ENCODE peak calls at places on chromosomes 2 and 18, in nine cellular contexts. One of them, this sample, is unnamed.

GRCh38 chr2:8684885-8685696 is 3.2 kb downstream of the ID2 start:
- DNase-seq in CD8-positive, alpha-beta T cell: peak; percentile 41
- DNase-seq in fibroblast of lung: peak; percentile 15
- DNase-seq in tibial artery: peak; percentile 89
- DNase-seq in HCT116: peak; percentile 45
- DNase-seq in lower lobe of right lung: peak; percentile 79
- DNase-seq in prostate gland: peak; percentile 58
- DNase-seq in A549: peak; percentile 38
- DNase-seq in IMR-90: peak; percentile 52
- DNase-seq in this sample: peak; percentile 78

GRCh38 chr2:218802595-218802994 is 20.6 kb downstream of the CYP27A1 start:
- DNase-seq in HCT116: no peak
- DNase-seq in lower lobe of right lung: no peak
- DNase-seq in prostate gland: no peak
- DNase-seq in A549: no peak
- DNase-seq in tibial artery: no peak
- DNase-seq in CD8-positive, alpha-beta T cell: no peak
- DNase-seq in fibroblast of lung: no peak
- DNase-seq in IMR-90: no peak
- DNase-seq in this sample: no peak

GRCh38 chr2:55943466-55943865 is 19.9 kb upstream of the EFEMP1 start:
- DNase-seq in lower lobe of right lung: no peak
- DNase-seq in A549: no peak
- DNase-seq in fibroblast of lung: no peak
- DNase-seq in CD8-positive, alpha-beta T cell: no peak
- DNase-seq in HCT116: no peak
- DNase-seq in tibial artery: no peak
- DNase-seq in prostate gland: no peak
- DNase-seq in IMR-90: no peak
- DNase-seq in this sample: no peak

GRCh38 chr2:29810956-29811355 is 110.4 kb downstream of the ALK start:
- DNase-seq in IMR-90: no peak
- DNase-seq in A549: no peak
- DNase-seq in prostate gland: no peak
- DNase-seq in HCT116: no peak
- DNase-seq in fibroblast of lung: no peak
- DNase-seq in lower lobe of right lung: no peak
- DNase-seq in CD8-positive, alpha-beta T cell: no peak
- DNase-seq in tibial artery: no peak
- DNase-seq in this sample: no peak

GRCh38 chr2:222362336-222362735 is 62.0 kb upstream of the SGPP2 start:
- DNase-seq in IMR-90: no peak
- DNase-seq in fibroblast of lung: no peak
- DNase-seq in prostate gland: no peak
- DNase-seq in HCT116: no peak
- DNase-seq in tibial artery: no peak
- DNase-seq in lower lobe of right lung: no peak
- DNase-seq in A549: no peak
- DNase-seq in CD8-positive, alpha-beta T cell: no peak
- DNase-seq in this sample: no peak

GRCh38 chr2:201260302-201260800 is at the start of gene CASP8:
- DNase-seq in prostate gland: no peak
- DNase-seq in CD8-positive, alpha-beta T cell: peak; percentile 69
- DNase-seq in HCT116: no peak
- DNase-seq in tibial artery: no peak
- DNase-seq in A549: no peak
- DNase-seq in IMR-90: peak; percentile 53
- DNase-seq in lower lobe of right lung: peak; percentile 64
- DNase-seq in fibroblast of lung: peak; percentile 69
- DNase-seq in this sample: no peak

GRCh38 chr2:48107326-48107925 is 201.1 kb upstream of the FBXO11 start:
- DNase-seq in CD8-positive, alpha-beta T cell: no peak
- DNase-seq in A549: peak; percentile 67
- DNase-seq in prostate gland: no peak
- DNase-seq in fibroblast of lung: peak; percentile 59
- DNase-seq in IMR-90: peak; percentile 77
- DNase-seq in HCT116: peak; percentile 55
- DNase-seq in lower lobe of right lung: no peak
- DNase-seq in tibial artery: no peak
- DNase-seq in this sample: no peak

GRCh38 chr18:56952026-56952425 is 194.9 kb upstream of the BOD1L2 start:
- DNase-seq in CD8-positive, alpha-beta T cell: no peak
- DNase-seq in tibial artery: no peak
- DNase-seq in lower lobe of right lung: no peak
- DNase-seq in prostate gland: no peak
- DNase-seq in IMR-90: no peak
- DNase-seq in fibroblast of lung: no peak
- DNase-seq in A549: no peak
- DNase-seq in HCT116: no peak
- DNase-seq in this sample: no peak

GRCh38 chr18:58313491-58314032 is 269.5 kb downstream of the NEDD4L start:
- DNase-seq in CD8-positive, alpha-beta T cell: no peak
- DNase-seq in prostate gland: peak; percentile 70
- DNase-seq in lower lobe of right lung: peak; percentile 71
- DNase-seq in fibroblast of lung: no peak
- DNase-seq in IMR-90: no peak
- DNase-seq in HCT116: no peak
- DNase-seq in A549: no peak
- DNase-seq in tibial artery: no peak
- DNase-seq in this sample: no peak

GRCh38 chr2:174014699-174015070 is 49.5 kb upstream of the SP3 start:
- DNase-seq in A549: no peak
- DNase-seq in fibroblast of lung: no peak
- DNase-seq in prostate gland: no peak
- DNase-seq in tibial artery: no peak
- DNase-seq in HCT116: no peak
- DNase-seq in lower lobe of right lung: no peak
- DNase-seq in IMR-90: no peak
- DNase-seq in CD8-positive, alpha-beta T cell: no peak
- DNase-seq in this sample: no peak

GRCh38 chr2:210195066-210195852 is 24.1 kb upstream of the KANSL1L start:
- DNase-seq in A549: no peak
- DNase-seq in CD8-positive, alpha-beta T cell: no peak
- DNase-seq in tibial artery: no peak
- DNase-seq in HCT116: peak; percentile 38
- DNase-seq in IMR-90: peak; percentile 58
- DNase-seq in lower lobe of right lung: no peak
- DNase-seq in fibroblast of lung: peak; percentile 76
- DNase-seq in prostate gland: no peak
- DNase-seq in this sample: no peak

GRCh38 chr2:31962757-31963361 is 47.9 kb downstream of the MEMO1 start:
- DNase-seq in A549: no peak
- DNase-seq in prostate gland: no peak
- DNase-seq in IMR-90: no peak
- DNase-seq in fibroblast of lung: no peak
- DNase-seq in tibial artery: no peak
- DNase-seq in HCT116: no peak
- DNase-seq in CD8-positive, alpha-beta T cell: no peak
- DNase-seq in lower lobe of right lung: no peak
- DNase-seq in this sample: no peak

GRCh38 chr2:142973160-142973821 is 95.8 kb downstream of the KYNU start:
- DNase-seq in tibial artery: no peak
- DNase-seq in CD8-positive, alpha-beta T cell: no peak
- DNase-seq in IMR-90: no peak
- DNase-seq in fibroblast of lung: no peak
- DNase-seq in prostate gland: no peak
- DNase-seq in HCT116: no peak
- DNase-seq in lower lobe of right lung: no peak
- DNase-seq in A549: no peak
- DNase-seq in this sample: no peak

GRCh38 chr18:47413327-47413726 is 161.9 kb upstream of the SKOR2 start:
- DNase-seq in IMR-90: no peak
- DNase-seq in lower lobe of right lung: no peak
- DNase-seq in A549: no peak
- DNase-seq in CD8-positive, alpha-beta T cell: no peak
- DNase-seq in fibroblast of lung: no peak
- DNase-seq in tibial artery: no peak
- DNase-seq in prostate gland: peak; percentile 67
- DNase-seq in HCT116: no peak
- DNase-seq in this sample: no peak

GRCh38 chr2:239880396-239880795 is 144.7 kb downstream of the NDUFA10 start:
- DNase-seq in lower lobe of right lung: no peak
- DNase-seq in fibroblast of lung: no peak
- DNase-seq in tibial artery: peak; percentile 54
- DNase-seq in A549: no peak
- DNase-seq in prostate gland: no peak
- DNase-seq in IMR-90: no peak
- DNase-seq in HCT116: no peak
- DNase-seq in CD8-positive, alpha-beta T cell: no peak
- DNase-seq in this sample: no peak

DNA sequence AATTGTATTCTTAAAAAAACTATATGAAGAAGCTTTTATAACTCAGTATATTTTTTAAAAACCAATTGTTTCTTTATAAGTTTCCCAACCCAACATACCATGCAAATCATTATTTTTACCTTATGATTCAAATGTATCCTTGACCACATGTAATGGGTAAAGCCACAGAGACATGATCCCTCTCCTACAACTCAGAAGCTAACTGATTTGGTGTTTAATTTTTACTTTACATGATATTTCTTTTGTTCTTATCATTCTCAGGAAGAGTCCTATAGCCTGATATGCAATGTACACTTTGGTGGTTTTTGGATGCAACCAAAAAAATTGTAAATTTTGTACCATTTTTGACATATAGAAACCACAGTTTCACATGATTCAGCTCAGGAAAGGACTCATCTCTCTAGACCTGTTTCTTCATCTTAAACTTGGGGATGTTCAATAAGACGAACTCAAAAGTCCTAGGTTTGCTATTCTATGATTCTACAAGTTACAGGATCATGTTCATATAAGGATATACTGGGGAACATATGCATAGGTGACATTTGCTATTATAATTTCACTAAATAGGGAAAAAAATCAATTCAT is 85.2 kb upstream of the RBBP8 start:
- DNase-seq in prostate gland: no peak
- DNase-seq in IMR-90: no peak
- DNase-seq in lower lobe of right lung: no peak
- DNase-seq in tibial artery: no peak
- DNase-seq in CD8-positive, alpha-beta T cell: no peak
- DNase-seq in HCT116: no peak
- DNase-seq in fibroblast of lung: peak; percentile 11
- DNase-seq in A549: no peak
- DNase-seq in this sample: no peak
- H3K27ac ChIP-seq in prostate gland: no peak overlapping the region
- H3K27ac ChIP-seq in IMR-90: no peak overlapping the region
- H3K27ac ChIP-seq in lower lobe of right lung: peak overlapping the region; percentile 15
- H3K27ac ChIP-seq in tibial artery: no peak overlapping the region
- H3K27ac ChIP-seq in CD8-positive, alpha-beta T cell: no peak overlapping the region
- H3K27ac ChIP-seq in HCT116: no peak overlapping the region
- H3K27ac ChIP-seq in fibroblast of lung: no peak overlapping the region
- H3K27ac ChIP-seq in A549: no peak overlapping the region
- H3K27ac ChIP-seq in this sample: peak overlapping the region; percentile 1

GRCh38 chr18:76149728-76150127 is 345.3 kb downstream of the ZNF516 start:
- DNase-seq in tibial artery: no peak
- DNase-seq in A549: no peak
- DNase-seq in CD8-positive, alpha-beta T cell: no peak
- DNase-seq in prostate gland: no peak
- DNase-seq in HCT116: no peak
- DNase-seq in IMR-90: no peak
- DNase-seq in lower lobe of right lung: no peak
- DNase-seq in fibroblast of lung: no peak
- DNase-seq in this sample: no peak

GRCh38 chr18:76145506-76145905 is 349.5 kb downstream of the ZNF516 start:
- DNase-seq in prostate gland: no peak
- DNase-seq in A549: no peak
- DNase-seq in fibroblast of lung: no peak
- DNase-seq in lower lobe of right lung: no peak
- DNase-seq in tibial artery: no peak
- DNase-seq in IMR-90: no peak
- DNase-seq in HCT116: no peak
- DNase-seq in CD8-positive, alpha-beta T cell: no peak
- DNase-seq in this sample: no peak

GRCh38 chr18:76144844-76145243 is 350.2 kb downstream of the ZNF516 start:
- DNase-seq in A549: no peak
- DNase-seq in tibial artery: no peak
- DNase-seq in HCT116: no peak
- DNase-seq in fibroblast of lung: no peak
- DNase-seq in lower lobe of right lung: no peak
- DNase-seq in prostate gland: no peak
- DNase-seq in CD8-positive, alpha-beta T cell: no peak
- DNase-seq in IMR-90: no peak
- DNase-seq in this sample: peak; percentile 65

GRCh38 chr18:76145968-76146367 is 349.1 kb downstream of the ZNF516 start:
- DNase-seq in CD8-positive, alpha-beta T cell: no peak
- DNase-seq in prostate gland: no peak
- DNase-seq in fibroblast of lung: no peak
- DNase-seq in A549: no peak
- DNase-seq in IMR-90: no peak
- DNase-seq in tibial artery: no peak
- DNase-seq in lower lobe of right lung: no peak
- DNase-seq in HCT116: no peak
- DNase-seq in this sample: no peak

GRCh38 chr18:76149284-76149683 is 345.8 kb downstream of the ZNF516 start:
- DNase-seq in fibroblast of lung: no peak
- DNase-seq in lower lobe of right lung: no peak
- DNase-seq in prostate gland: no peak
- DNase-seq in A549: no peak
- DNase-seq in CD8-positive, alpha-beta T cell: no peak
- DNase-seq in IMR-90: no peak
- DNase-seq in tibial artery: no peak
- DNase-seq in HCT116: no peak
- DNase-seq in this sample: no peak
- TF ChIP-seq CTCF in fibroblast of lung: no peak
- TF ChIP-seq CTCF in lower lobe of right lung: no peak
- TF ChIP-seq CTCF in prostate gland: no peak
- TF ChIP-seq CTCF in A549: no peak
- TF ChIP-seq CTCF in CD8-positive, alpha-beta T cell: no peak
- TF ChIP-seq CTCF in IMR-90: no peak
- TF ChIP-seq CTCF in tibial artery: no peak
- TF ChIP-seq CTCF in HCT116: no peak
- TF ChIP-seq CTCF in this sample: no peak

GRCh38 chr2:11683966-11684365 is 14.0 kb upstream of the NTSR2 start:
- DNase-seq in fibroblast of lung: no peak
- DNase-seq in prostate gland: no peak
- DNase-seq in HCT116: no peak
- DNase-seq in CD8-positive, alpha-beta T cell: no peak
- DNase-seq in IMR-90: no peak
- DNase-seq in tibial artery: peak; percentile 32
- DNase-seq in A549: no peak
- DNase-seq in lower lobe of right lung: no peak
- DNase-seq in this sample: no peak
- H3K27ac ChIP-seq in fibroblast of lung: no peak overlapping the region
- H3K27ac ChIP-seq in prostate gland: no peak overlapping the region
- H3K27ac ChIP-seq in HCT116: no peak overlapping the region
- H3K27ac ChIP-seq in CD8-positive, alpha-beta T cell: no peak overlapping the region
- H3K27ac ChIP-seq in IMR-90: no peak overlapping the region
- H3K27ac ChIP-seq in tibial artery: no peak overlapping the region
- H3K27ac ChIP-seq in A549: no peak overlapping the region
- H3K27ac ChIP-seq in lower lobe of right lung: no peak overlapping the region
- H3K27ac ChIP-seq in this sample: no peak overlapping the region

DNA sequence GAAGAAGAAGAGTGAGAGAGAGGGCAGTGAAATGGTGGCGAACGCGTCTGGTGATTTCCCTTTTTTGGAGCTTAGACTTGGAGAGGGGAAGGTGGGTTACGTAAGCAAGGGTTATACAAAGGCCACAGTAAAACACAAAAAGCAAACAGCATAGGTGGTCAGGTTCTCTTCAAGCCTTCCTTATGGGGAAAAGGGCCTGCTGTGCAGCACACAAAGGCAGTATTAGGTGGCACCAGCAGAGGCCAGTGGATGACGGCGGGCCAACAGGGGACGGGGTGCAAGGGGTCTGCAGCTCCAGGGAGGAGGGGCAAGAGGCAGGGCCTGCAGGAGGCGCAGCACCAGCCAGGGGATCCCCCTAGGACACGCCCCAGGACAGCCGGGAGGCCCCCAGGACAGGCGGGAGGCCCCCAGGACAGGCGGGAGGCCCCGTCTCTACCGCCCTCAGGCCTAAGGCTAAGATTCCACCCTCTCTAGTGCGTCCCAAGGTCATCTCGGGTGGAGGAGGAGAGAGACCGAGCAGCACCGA is 32.6 kb upstream of the NPC1 start:
- DNase-seq in CD8-positive, alpha-beta T cell: no peak
- DNase-seq in fibroblast of lung: no peak
- DNase-seq in IMR-90: no peak
- DNase-seq in lower lobe of right lung: peak; percentile 59
- DNase-seq in A549: no peak
- DNase-seq in tibial artery: no peak
- DNase-seq in HCT116: no peak
- DNase-seq in prostate gland: no peak
- DNase-seq in this sample: peak; percentile 48
- TF ChIP-seq CTCF in CD8-positive, alpha-beta T cell: no peak
- TF ChIP-seq CTCF in fibroblast of lung: no peak
- TF ChIP-seq CTCF in IMR-90: no peak
- TF ChIP-seq CTCF in lower lobe of right lung: no peak
- TF ChIP-seq CTCF in A549: no peak
- TF ChIP-seq CTCF in tibial artery: no peak
- TF ChIP-seq CTCF in HCT116: no peak
- TF ChIP-seq CTCF in prostate gland: no peak
- TF ChIP-seq CTCF in this sample: no peak

This sample was measured in left lung.